ENCODE peak calls at places on chromosomes 6 and 20, in seven cellular contexts. R is endodermal cell, O is chondrocyte, J is BE2C, L is upper lobe of left lung, M is IMR-90, G is GM06990. T is an unnamed sample.

GRCh38 chr20:5715068-5715841 is 34.9 kb upstream of the SHLD1 start:
- DNase-seq in R (no peak), J (no peak), M (no peak), L (no peak), O (no peak), G (no peak), T (no peak)

GRCh38 chr20:49344975-49345374 is 67.1 kb upstream of the ZNFX1 start:
- DNase-seq in J (no peak), L (no peak), R (no peak), G (no peak), O (no peak), M (peak), T (peak)

GRCh38 chr20:55544638-55545037 is 460.7 kb downstream of the CBLN4 start:
- DNase-seq in M (no peak), O (no peak), G (no peak), L (no peak), R (no peak), J (no peak), T (no peak)

GRCh38 chr20:16369441-16369840 is 203.8 kb downstream of the KIF16B start:
- DNase-seq in R (no peak), O (no peak), M (no peak), J (no peak), L (no peak), G (no peak), T (no peak)

GRCh38 chr20:17965042-17965697 is 3.4 kb downstream of the SNX5 start:
- DNase-seq in J (no peak), M (no peak), O (no peak), G (no peak), L (no peak), R (no peak), T (no peak)

GRCh38 chr6:125316621-125317020 is 14.9 kb upstream of the HDDC2 start:
- DNase-seq in J (no peak), R (no peak), M (no peak), L (no peak), G (no peak), O (no peak), T (no peak)

GRCh38 chr6:84166395-84166794 is 61.0 kb downstream of the CEP162 start:
- DNase-seq in M (no peak), O (no peak), R (no peak), L (no peak), J (no peak), G (no peak), T (no peak)

GRCh38 chr6:106411034-106411433 is 50.5 kb downstream of the CRYBG1 start:
- DNase-seq in L (no peak), R (no peak), O (no peak), M (no peak), J (no peak), G (no peak), T (no peak)

GRCh38 chr6:108655840-108656650 is 95.3 kb downstream of the FOXO3 start:
- DNase-seq in G (no peak), R (no peak), O (no peak), J (peak), M (peak), L (no peak), T (peak)

GRCh38 chr6:73798592-73798991 is 102.6 kb downstream of the CD109 start:
- DNase-seq in L (no peak), O (no peak), J (no peak), M (peak), R (peak), G (peak), T (peak)

GRCh38 chr6:112024464-112024863 is 29.4 kb upstream of the CCN6 start:
- DNase-seq in L (no peak), R (no peak), G (no peak), J (no peak), O (no peak), M (no peak), T (no peak)

GRCh38 chr6:107061125-107062020 is 33.4 kb downstream of the MTRES1 start:
- DNase-seq in J (no peak), R (peak), O (no peak), M (peak), G (no peak), L (no peak), T (no peak)

GRCh38 chr6:29705389-29706231 is 17.6 kb upstream of the HLA-F start:
- DNase-seq in G (no peak), R (peak), O (no peak), J (peak), L (no peak), M (peak), T (peak)

GRCh38 chr6:43052842-43053544 is 658 bp downstream of the CUL7 start:
- DNase-seq in L (no peak), R (peak), G (peak), O (no peak), J (peak), M (peak), T (no peak)

GRCh38 chr20:40668449-40669228 is 20.4 kb downstream of the MAFB start:
- DNase-seq in L (no peak), J (peak), M (no peak), R (peak), O (no peak), G (no peak), T (no peak)

GRCh38 chr6:156634971-156635371 is 142.2 kb upstream of the ARID1B start:
- DNase-seq in O (no peak), J (no peak), M (no peak), G (peak), R (peak), L (no peak), T (no peak)

GRCh38 chr6:126716012-126716411 is 376.1 kb downstream of the CENPW start:
- DNase-seq in J (no peak), O (no peak), M (peak), L (no peak), R (no peak), G (no peak), T (no peak)

GRCh38 chr6:24283043-24283985 is 74.5 kb downstream of the DCDC2 start:
- DNase-seq in M (peak), O (no peak), R (peak), J (peak), L (no peak), G (peak), T (peak)

GRCh38 chr6:145699462-145699861 is 35.9 kb downstream of the EPM2A start:
- DNase-seq in M (peak), L (no peak), J (no peak), O (no peak), R (no peak), G (no peak), T (no peak)

GRCh38 chr20:8994045-8994444 is 74.8 kb upstream of the PLCB4 start:
- DNase-seq in J (no peak), G (no peak), L (no peak), O (no peak), M (no peak), R (no peak), T (no peak)

GRCh38 chr6:166743415-166743814 is 116.4 kb upstream of the RPS6KA2 start:
- DNase-seq in O (no peak), R (peak), M (no peak), G (no peak), J (no peak), L (no peak), T (no peak)

GRCh38 chr6:136031982-136032381 is 180.5 kb downstream of the PDE7B start:
- DNase-seq in G (no peak), M (peak), O (no peak), J (peak), L (no peak), R (no peak), T (no peak)

GRCh38 chr6:110404602-110405001 is 10.8 kb downstream of the DDO start:
- DNase-seq in M (no peak), G (no peak), J (no peak), R (no peak), L (no peak), O (no peak), T (no peak)

GRCh38 chr20:49729780-49730179 is 16.1 kb upstream of the B4GALT5 start:
- DNase-seq in R (no peak), J (no peak), L (no peak), G (no peak), M (peak), O (no peak), T (peak)

GRCh38 chr20:48364055-48364454 is 463.7 kb downstream of the PREX1 start:
- DNase-seq in L (no peak), J (no peak), G (no peak), O (no peak), M (no peak), R (no peak), T (no peak)

GRCh38 chr6:61193771-61194170 is 1092.3 kb downstream of the KHDRBS2 start:
- DNase-seq in G (no peak), J (no peak), O (no peak), M (no peak), L (peak), R (no peak), T (no peak)

GRCh38 chr6:139017227-139017626 is 11.3 kb upstream of the ABRACL start:
- DNase-seq in R (no peak), L (no peak), O (no peak), M (no peak), G (no peak), J (no peak), T (no peak)

GRCh38 chr20:10634683-10635411 is 39.0 kb downstream of the JAG1 start:
- DNase-seq in O (no peak), G (no peak), J (no peak), L (no peak), M (peak), R (no peak), T (peak)

GRCh38 chr6:97440590-97441176 is 157.7 kb upstream of the MMS22L start:
- DNase-seq in L (no peak), M (peak), G (no peak), O (no peak), R (peak), J (peak), T (no peak)

GRCh38 chr6:117449549-117450439 is 24.1 kb upstream of the ROS1 start:
- DNase-seq in J (peak), L (no peak), G (peak), O (no peak), R (peak), M (peak), T (peak)

GRCh38 chr6:84278311-84278710 is 50.9 kb upstream of the CEP162 start:
- DNase-seq in J (no peak), L (no peak), G (no peak), M (no peak), O (no peak), R (no peak), T (no peak)

GRCh38 chr6:22468566-22468965 is 100.8 kb upstream of the HDGFL1 start:
- DNase-seq in O (no peak), R (no peak), L (no peak), G (no peak), J (no peak), M (peak), T (no peak)

GRCh38 chr6:17907467-17908229 is 79.8 kb downstream of the KIF13A start:
- DNase-seq in L (no peak), O (no peak), M (peak), R (no peak), G (peak), J (no peak), T (peak)

GRCh38 chr6:158409451-158409850 is 97.2 kb downstream of the TULP4 start:
- DNase-seq in M (peak), R (no peak), L (no peak), O (no peak), J (no peak), G (no peak), T (no peak)

GRCh38 chr20:5528719-5529256 is 212.0 kb upstream of the PROKR2 start:
- DNase-seq in L (no peak), G (peak), J (peak), M (peak), R (peak), O (no peak), T (peak)

GRCh38 chr6:134247854-134248580 is 69.9 kb downstream of the SGK1 start:
- DNase-seq in J (no peak), M (no peak), R (no peak), O (no peak), L (no peak), G (peak), T (no peak)
- TF ChIP-seq CTCF in J (no peak), M (no peak), R (no peak), O (no peak), L (no peak), G (no peak), T (no peak)

GRCh38 chr6:161373905-161374451 is 100.1 kb upstream of the AGPAT4 start:
- DNase-seq in R (peak), G (no peak), M (peak), L (no peak), O (no peak), J (peak), T (no peak)
- TF ChIP-seq CTCF in R (peak), G (peak), M (peak), L (peak), O (peak), J (peak), T (peak)

DNA sequence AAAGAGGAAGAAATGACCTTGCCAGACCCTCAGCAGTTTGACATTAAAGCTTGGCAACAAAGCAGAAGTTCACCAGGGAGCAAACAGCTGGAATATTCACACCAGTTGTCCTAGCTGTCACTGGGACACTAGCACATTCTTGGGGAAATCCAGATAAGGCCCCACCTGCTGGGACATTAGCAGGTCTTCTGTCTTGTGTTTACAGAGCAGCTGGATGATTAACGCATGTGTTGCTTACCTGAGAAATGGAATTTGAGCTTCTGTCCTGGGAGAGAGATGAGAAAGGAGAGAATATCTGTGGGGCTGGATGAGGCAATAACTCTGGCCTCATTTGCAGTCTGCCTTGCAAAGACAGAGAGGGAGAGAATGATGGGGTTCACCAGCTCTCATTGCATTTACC is 137.6 kb upstream of the RIN2 start:
- DNase-seq in O (no peak), M (no peak), L (no peak), R (peak), J (no peak), G (no peak), T (no peak)
- TF ChIP-seq CTCF in O (no peak), M (no peak), L (no peak), R (no peak), J (no peak), G (no peak), T (no peak)

GRCh38 chr6:9039258-9039657 is 603.9 kb upstream of the SLC35B3 start:
- DNase-seq in O (no peak), G (no peak), J (no peak), R (no peak), L (no peak), M (no peak), T (no peak)
- TF ChIP-seq CTCF in O (peak), G (no peak), J (no peak), R (no peak), L (no peak), M (no peak), T (peak)

T was measured in AG09319.